ENCODE peak calls at places on chromosomes 7 and 10, in six cellular contexts. One of them, this sample, is unnamed. For H3K4me1 and H3K9me3, the result is how much of the 10 kb centered on the place peaks cover.

GRCh38 chr7:80385512-80385911 is 126.4 kb downstream of the GNAT3 start:
- DNase-seq in cardiac muscle cell: no peak
- DNase-seq in PC-3: no peak
- DNase-seq in ovary: no peak
- DNase-seq in IMR-90: no peak
- DNase-seq in H1: no peak
- DNase-seq in this sample: no peak

GRCh38 chr7:25950488-25951413 is 201.2 kb upstream of the NFE2L3 start:
- DNase-seq in cardiac muscle cell: peak
- DNase-seq in PC-3: peak
- DNase-seq in ovary: peak
- DNase-seq in IMR-90: peak
- DNase-seq in H1: peak
- DNase-seq in this sample: peak

GRCh38 chr7:293681-294439 is 3.9 kb downstream of the FOXL3 start:
- DNase-seq in cardiac muscle cell: no peak
- DNase-seq in PC-3: no peak
- DNase-seq in ovary: no peak
- DNase-seq in IMR-90: no peak
- DNase-seq in H1: no peak
- DNase-seq in this sample: no peak

GRCh38 chr7:121547341-121548092 is 151.4 kb upstream of the FAM3C start:
- DNase-seq in cardiac muscle cell: peak
- DNase-seq in PC-3: peak
- DNase-seq in ovary: no peak
- DNase-seq in IMR-90: peak
- DNase-seq in H1: no peak
- DNase-seq in this sample: no peak

GRCh38 chr10:167383-167782 is 32.1 kb downstream of the ZMYND11 start:
- DNase-seq in cardiac muscle cell: no peak
- DNase-seq in PC-3: no peak
- DNase-seq in ovary: no peak
- DNase-seq in IMR-90: no peak
- DNase-seq in H1: no peak
- DNase-seq in this sample: no peak

GRCh38 chr7:104805449-104806317 is 208.3 kb upstream of the KMT2E start:
- DNase-seq in cardiac muscle cell: no peak
- DNase-seq in PC-3: no peak
- DNase-seq in ovary: no peak
- DNase-seq in IMR-90: no peak
- DNase-seq in H1: no peak
- DNase-seq in this sample: no peak

GRCh38 chr7:70949862-70950261 is 182.1 kb upstream of the GALNT17 start:
- DNase-seq in cardiac muscle cell: no peak
- DNase-seq in PC-3: no peak
- DNase-seq in ovary: no peak
- DNase-seq in IMR-90: no peak
- DNase-seq in H1: no peak
- DNase-seq in this sample: no peak

GRCh38 chr7:149811221-149811620 is 27.0 kb upstream of the ZNF862 start:
- DNase-seq in cardiac muscle cell: no peak
- DNase-seq in PC-3: no peak
- DNase-seq in ovary: no peak
- DNase-seq in IMR-90: peak
- DNase-seq in H1: no peak
- DNase-seq in this sample: no peak

GRCh38 chr10:98963608-98964007 is 272.0 kb downstream of the HPSE2 start:
- DNase-seq in cardiac muscle cell: no peak
- DNase-seq in PC-3: no peak
- DNase-seq in ovary: no peak
- DNase-seq in IMR-90: peak
- DNase-seq in H1: no peak
- DNase-seq in this sample: no peak

GRCh38 chr7:50308301-50309129 is 4.0 kb downstream of the IKZF1 start:
- DNase-seq in cardiac muscle cell: no peak
- DNase-seq in PC-3: no peak
- DNase-seq in ovary: no peak
- DNase-seq in IMR-90: no peak
- DNase-seq in H1: no peak
- DNase-seq in this sample: no peak

GRCh38 chr7:55109384-55110167 is 90.8 kb downstream of the EGFR start:
- DNase-seq in cardiac muscle cell: no peak
- DNase-seq in PC-3: peak
- DNase-seq in ovary: no peak
- DNase-seq in IMR-90: peak
- DNase-seq in H1: no peak
- DNase-seq in this sample: no peak

GRCh38 chr10:99742701-99743100 is 10.7 kb downstream of the CUTC start:
- DNase-seq in cardiac muscle cell: no peak
- DNase-seq in PC-3: peak
- DNase-seq in ovary: no peak
- DNase-seq in IMR-90: peak
- DNase-seq in H1: no peak
- DNase-seq in this sample: no peak

GRCh38 chr7:121371367-121371766 is 24.7 kb downstream of the FAM3C start:
- DNase-seq in cardiac muscle cell: no peak
- DNase-seq in PC-3: no peak
- DNase-seq in ovary: no peak
- DNase-seq in IMR-90: no peak
- DNase-seq in H1: no peak
- DNase-seq in this sample: no peak

GRCh38 chr7:35749548-35749947 is 51.3 kb upstream of the SEPTIN7 start:
- DNase-seq in cardiac muscle cell: no peak
- DNase-seq in PC-3: no peak
- DNase-seq in ovary: peak
- DNase-seq in IMR-90: peak
- DNase-seq in H1: no peak
- DNase-seq in this sample: no peak

GRCh38 chr10:88385601-88386203 is 197.4 kb downstream of the RNLS start:
- DNase-seq in cardiac muscle cell: no peak
- DNase-seq in PC-3: no peak
- DNase-seq in ovary: no peak
- DNase-seq in IMR-90: no peak
- DNase-seq in H1: no peak
- DNase-seq in this sample: peak

GRCh38 chr10:60148266-60148840 is 241.3 kb downstream of the ANK3 start:
- DNase-seq in cardiac muscle cell: no peak
- DNase-seq in PC-3: peak
- DNase-seq in ovary: peak
- DNase-seq in IMR-90: peak
- DNase-seq in H1: no peak
- DNase-seq in this sample: no peak

GRCh38 chr10:23469596-23470237 is 30.8 kb downstream of the OTUD1 start:
- DNase-seq in cardiac muscle cell: no peak
- DNase-seq in PC-3: no peak
- DNase-seq in ovary: no peak
- DNase-seq in IMR-90: no peak
- DNase-seq in H1: no peak
- DNase-seq in this sample: no peak

GRCh38 chr10:74145133-74145532 is 5.5 kb downstream of the AP3M1 start:
- DNase-seq in cardiac muscle cell: no peak
- DNase-seq in PC-3: peak
- DNase-seq in ovary: no peak
- DNase-seq in IMR-90: peak
- DNase-seq in H1: no peak
- DNase-seq in this sample: no peak

GRCh38 chr7:134186801-134187200 is 59.7 kb downstream of the LRGUK start:
- DNase-seq in cardiac muscle cell: no peak
- DNase-seq in PC-3: no peak
- DNase-seq in ovary: no peak
- DNase-seq in IMR-90: peak
- DNase-seq in H1: no peak
- DNase-seq in this sample: no peak

GRCh38 chr7:128361463-128362441 is at the start of gene PRRT4:
- DNase-seq in cardiac muscle cell: peak
- DNase-seq in PC-3: peak
- DNase-seq in ovary: peak
- DNase-seq in IMR-90: no peak
- DNase-seq in H1: no peak
- DNase-seq in this sample: peak

GRCh38 chr7:3922175-3922635 is 621.2 kb downstream of the SDK1 start:
- DNase-seq in cardiac muscle cell: peak
- DNase-seq in PC-3: peak
- DNase-seq in ovary: no peak
- DNase-seq in IMR-90: peak
- DNase-seq in H1: peak
- DNase-seq in this sample: no peak
- TF ChIP-seq CTCF in cardiac muscle cell: no peak
- TF ChIP-seq CTCF in PC-3: peak
- TF ChIP-seq CTCF in ovary: no peak
- TF ChIP-seq CTCF in IMR-90: no peak
- TF ChIP-seq CTCF in H1: peak
- TF ChIP-seq CTCF in this sample: no peak

DNA sequence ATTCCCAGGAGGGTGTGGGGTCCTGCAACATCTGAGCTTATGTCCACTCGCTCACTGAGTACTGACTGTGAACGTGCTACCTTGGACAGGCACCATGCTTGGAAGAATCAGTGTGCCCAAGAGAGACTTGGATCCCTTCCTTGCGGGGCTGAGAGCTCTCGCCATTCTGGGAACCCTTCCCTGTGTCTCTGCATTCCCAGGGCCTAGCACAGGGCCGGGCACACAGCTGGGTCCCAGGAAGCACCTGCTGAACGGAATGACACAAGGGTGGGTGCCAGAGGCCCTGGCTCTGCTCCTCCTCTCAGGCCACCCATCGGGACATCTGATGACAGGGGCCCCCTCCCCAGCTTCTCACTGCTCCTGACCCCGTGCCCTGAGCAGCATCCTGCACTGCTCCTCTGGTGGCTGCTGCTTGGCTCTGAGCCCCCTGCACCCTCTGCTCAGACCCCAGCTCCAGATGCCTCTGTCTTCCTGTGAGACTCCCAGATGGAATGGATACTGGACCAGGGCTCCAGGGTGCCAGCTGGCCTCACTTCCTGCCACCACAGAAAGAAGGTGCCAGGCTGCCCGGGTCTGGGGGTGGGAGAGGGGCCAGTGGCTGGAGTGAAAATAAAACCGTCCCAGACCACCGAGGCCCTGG is 129.6 kb downstream of the NEURL1 start:
- DNase-seq in cardiac muscle cell: no peak
- DNase-seq in PC-3: no peak
- DNase-seq in ovary: no peak
- DNase-seq in IMR-90: no peak
- DNase-seq in H1: no peak
- DNase-seq in this sample: no peak
- H3K4me1 ChIP-seq in cardiac muscle cell: under half
- H3K4me1 ChIP-seq in PC-3: under half
- H3K4me1 ChIP-seq in ovary: under half
- H3K4me1 ChIP-seq in IMR-90: under half
- H3K4me1 ChIP-seq in H1: under half
- H3K4me1 ChIP-seq in this sample: under half

DNA sequence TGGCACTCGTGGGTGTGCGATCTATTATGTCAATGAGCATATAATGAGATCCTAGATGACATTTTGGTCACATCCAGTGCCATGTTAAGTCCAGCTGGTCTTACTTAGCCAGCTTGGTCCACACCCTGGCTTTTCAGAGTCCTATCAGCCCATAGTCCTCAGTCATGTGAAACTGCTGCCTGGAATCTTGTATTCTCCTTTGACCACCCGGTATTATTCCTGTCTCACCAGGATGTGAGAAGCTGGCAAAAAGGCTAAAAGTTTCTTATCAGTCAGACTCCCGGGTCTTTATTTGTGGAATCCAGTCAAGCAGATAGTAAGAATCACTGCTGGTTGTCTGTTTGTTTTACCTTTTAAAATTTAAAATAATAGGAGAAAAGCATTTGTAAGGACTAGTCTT is 705.6 kb upstream of the GHITM start:
- DNase-seq in cardiac muscle cell: no peak
- DNase-seq in PC-3: no peak
- DNase-seq in ovary: no peak
- DNase-seq in IMR-90: no peak
- DNase-seq in H1: no peak
- DNase-seq in this sample: no peak
- H3K9me3 ChIP-seq in cardiac muscle cell: under half
- H3K9me3 ChIP-seq in PC-3: under half
- H3K9me3 ChIP-seq in ovary: under half
- H3K9me3 ChIP-seq in IMR-90: under half
- H3K9me3 ChIP-seq in H1: under half
- H3K9me3 ChIP-seq in this sample: under half

GRCh38 chr10:62815373-62816111 is 624 bp downstream of the EGR2 start:
- DNase-seq in cardiac muscle cell: peak
- DNase-seq in PC-3: no peak
- DNase-seq in ovary: peak
- DNase-seq in IMR-90: no peak
- DNase-seq in H1: no peak
- DNase-seq in this sample: no peak

GRCh38 chr10:62817763-62818425 is 1.7 kb upstream of the EGR2 start:
- DNase-seq in cardiac muscle cell: peak
- DNase-seq in PC-3: peak
- DNase-seq in ovary: peak
- DNase-seq in IMR-90: peak
- DNase-seq in H1: peak
- DNase-seq in this sample: peak

GRCh38 chr10:62816179-62817119 is at the start of gene EGR2:
- DNase-seq in cardiac muscle cell: peak
- DNase-seq in PC-3: peak
- DNase-seq in ovary: peak
- DNase-seq in IMR-90: peak
- DNase-seq in H1: peak
- DNase-seq in this sample: peak

GRCh38 chr10:62818426-62819011 is 2.4 kb upstream of the EGR2 start:
- DNase-seq in cardiac muscle cell: peak
- DNase-seq in PC-3: peak
- DNase-seq in ovary: peak
- DNase-seq in IMR-90: no peak
- DNase-seq in H1: no peak
- DNase-seq in this sample: peak

DNA sequence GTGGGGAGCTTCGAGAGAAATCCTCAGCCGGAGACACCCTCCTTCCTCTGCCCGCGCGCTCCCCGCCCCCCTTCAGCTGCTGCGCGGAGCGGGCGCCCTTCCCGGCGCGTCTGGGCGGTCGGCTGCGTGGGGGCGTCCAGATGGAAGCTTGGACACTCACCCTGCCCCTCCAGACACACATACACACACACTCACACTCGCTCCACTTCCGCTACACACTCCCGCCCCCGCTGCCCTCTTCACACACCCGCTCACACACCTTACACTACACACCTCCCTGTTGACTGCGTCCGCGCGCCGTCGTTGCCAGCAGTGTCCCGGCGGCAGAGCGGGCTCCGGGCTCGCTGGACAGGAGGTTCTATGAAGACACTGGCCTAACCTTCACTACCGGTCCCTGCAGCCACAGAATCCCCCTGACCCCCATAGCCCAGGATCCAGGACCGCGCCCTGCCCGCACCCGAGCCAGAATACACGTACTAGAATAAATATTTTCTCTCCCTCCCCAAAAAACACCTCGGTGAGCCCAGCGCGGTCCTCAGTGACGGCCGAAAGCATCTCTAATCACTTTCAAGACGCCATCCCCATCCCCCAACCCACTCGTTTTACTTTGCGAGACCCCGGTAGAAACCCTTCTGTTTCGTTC is 1.1 kb upstream of the EGR2 start:
- DNase-seq in cardiac muscle cell: peak
- DNase-seq in PC-3: peak
- DNase-seq in ovary: peak
- DNase-seq in IMR-90: peak
- DNase-seq in H1: no peak
- DNase-seq in this sample: peak
- TF ChIP-seq CTCF in cardiac muscle cell: no peak
- TF ChIP-seq CTCF in PC-3: peak
- TF ChIP-seq CTCF in ovary: no peak
- TF ChIP-seq CTCF in IMR-90: no peak
- TF ChIP-seq CTCF in H1: no peak
- TF ChIP-seq CTCF in this sample: no peak

GRCh38 chr10:106625761-106626160 is 538.7 kb downstream of the SORCS1 start:
- DNase-seq in cardiac muscle cell: peak
- DNase-seq in PC-3: no peak
- DNase-seq in ovary: no peak
- DNase-seq in IMR-90: no peak
- DNase-seq in H1: no peak
- DNase-seq in this sample: peak
- H3K4me1 ChIP-seq in cardiac muscle cell: under half
- H3K4me1 ChIP-seq in PC-3: under half
- H3K4me1 ChIP-seq in ovary: under half
- H3K4me1 ChIP-seq in IMR-90: under half
- H3K4me1 ChIP-seq in H1: under half
- H3K4me1 ChIP-seq in this sample: under half

This sample was measured in BE2C.